ENCODE peak calls at places on chromosomes 13 and 19, in six cellular contexts. One of them, this sample, is unnamed.
A peak's percentile ranks its signal among the peaks of the same experiment; 100 is the strongest.

GRCh38 chr19:3358919-3359849 is 7.2 kb upstream of the NFIC start:
- DNase-seq in cardiac fibroblast: no peak
- DNase-seq in IMR-90: peak; percentile 51
- DNase-seq in stimulated activated CD4-positive, alpha-beta T cell treated with anti-CD3 and anti-CD28 coated beads, Interleukin-1b, Interleukin-23, amount 100 ng/mL, for 24 hours: peak; percentile 54
- DNase-seq in spleen: peak; percentile 93
- DNase-seq in nephron progenitor cell: peak; percentile 52
- DNase-seq in this sample: no peak

GRCh38 chr13:47413112-47413511 is 516.3 kb upstream of the HTR2A start:
- DNase-seq in stimulated activated CD4-positive, alpha-beta T cell treated with anti-CD3 and anti-CD28 coated beads, Interleukin-1b, Interleukin-23, amount 100 ng/mL, for 24 hours: no peak
- DNase-seq in cardiac fibroblast: no peak
- DNase-seq in spleen: no peak
- DNase-seq in IMR-90: peak; percentile 34
- DNase-seq in nephron progenitor cell: no peak
- DNase-seq in this sample: no peak

GRCh38 chr19:3366761-3367571 is 583 bp downstream of the NFIC start:
- DNase-seq in cardiac fibroblast: no peak
- DNase-seq in IMR-90: no peak
- DNase-seq in stimulated activated CD4-positive, alpha-beta T cell treated with anti-CD3 and anti-CD28 coated beads, Interleukin-1b, Interleukin-23, amount 100 ng/mL, for 24 hours: no peak
- DNase-seq in spleen: peak; percentile 84
- DNase-seq in nephron progenitor cell: peak; percentile 35
- DNase-seq in this sample: peak; percentile 45

GRCh38 chr19:45469835-45470146 is 2.0 kb downstream of the FOSB start:
- DNase-seq in IMR-90: no peak
- DNase-seq in stimulated activated CD4-positive, alpha-beta T cell treated with anti-CD3 and anti-CD28 coated beads, Interleukin-1b, Interleukin-23, amount 100 ng/mL, for 24 hours: peak; percentile 69
- DNase-seq in cardiac fibroblast: no peak
- DNase-seq in nephron progenitor cell: no peak
- DNase-seq in spleen: no peak
- DNase-seq in this sample: no peak

GRCh38 chr13:94656766-94657165 is 55.1 kb downstream of the GPR180 start:
- DNase-seq in cardiac fibroblast: peak; percentile 92
- DNase-seq in IMR-90: peak; percentile 99
- DNase-seq in nephron progenitor cell: no peak
- DNase-seq in stimulated activated CD4-positive, alpha-beta T cell treated with anti-CD3 and anti-CD28 coated beads, Interleukin-1b, Interleukin-23, amount 100 ng/mL, for 24 hours: no peak
- DNase-seq in spleen: no peak
- DNase-seq in this sample: no peak

GRCh38 chr13:43879323-43880181 is at the start of the genes CCDC122 and LACC1:
- DNase-seq in stimulated activated CD4-positive, alpha-beta T cell treated with anti-CD3 and anti-CD28 coated beads, Interleukin-1b, Interleukin-23, amount 100 ng/mL, for 24 hours: peak; percentile 69
- DNase-seq in IMR-90: peak; percentile 84
- DNase-seq in spleen: peak; percentile 97
- DNase-seq in cardiac fibroblast: peak; percentile 83
- DNase-seq in nephron progenitor cell: peak; percentile 78
- DNase-seq in this sample: peak; percentile 69

GRCh38 chr19:18274776-18275356 is 614 bp upstream of the IQCN start:
- DNase-seq in cardiac fibroblast: peak; percentile 90
- DNase-seq in nephron progenitor cell: no peak
- DNase-seq in spleen: peak; percentile 83
- DNase-seq in IMR-90: peak; percentile 89
- DNase-seq in stimulated activated CD4-positive, alpha-beta T cell treated with anti-CD3 and anti-CD28 coated beads, Interleukin-1b, Interleukin-23, amount 100 ng/mL, for 24 hours: no peak
- DNase-seq in this sample: no peak

GRCh38 chr19:41339936-41340335 is 13.8 kb downstream of the TGFB1 start:
- DNase-seq in stimulated activated CD4-positive, alpha-beta T cell treated with anti-CD3 and anti-CD28 coated beads, Interleukin-1b, Interleukin-23, amount 100 ng/mL, for 24 hours: no peak
- DNase-seq in nephron progenitor cell: no peak
- DNase-seq in cardiac fibroblast: no peak
- DNase-seq in spleen: no peak
- DNase-seq in IMR-90: peak; percentile 61
- DNase-seq in this sample: no peak

GRCh38 chr19:4393947-4394590 is 6.3 kb downstream of the SH3GL1 start:
- DNase-seq in stimulated activated CD4-positive, alpha-beta T cell treated with anti-CD3 and anti-CD28 coated beads, Interleukin-1b, Interleukin-23, amount 100 ng/mL, for 24 hours: no peak
- DNase-seq in spleen: no peak
- DNase-seq in IMR-90: no peak
- DNase-seq in nephron progenitor cell: no peak
- DNase-seq in cardiac fibroblast: no peak
- DNase-seq in this sample: no peak

GRCh38 chr19:51114087-51114714 is 6.0 kb upstream of the CTU1 start:
- DNase-seq in spleen: no peak
- DNase-seq in nephron progenitor cell: no peak
- DNase-seq in stimulated activated CD4-positive, alpha-beta T cell treated with anti-CD3 and anti-CD28 coated beads, Interleukin-1b, Interleukin-23, amount 100 ng/mL, for 24 hours: no peak
- DNase-seq in cardiac fibroblast: no peak
- DNase-seq in IMR-90: no peak
- DNase-seq in this sample: no peak

GRCh38 chr13:42272776-42273175 is 824 bp downstream of the AKAP11 start:
- DNase-seq in nephron progenitor cell: no peak
- DNase-seq in IMR-90: no peak
- DNase-seq in stimulated activated CD4-positive, alpha-beta T cell treated with anti-CD3 and anti-CD28 coated beads, Interleukin-1b, Interleukin-23, amount 100 ng/mL, for 24 hours: no peak
- DNase-seq in spleen: no peak
- DNase-seq in cardiac fibroblast: no peak
- DNase-seq in this sample: no peak

GRCh38 chr19:45331411-45331810 is 8.7 kb upstream of the CKM start:
- DNase-seq in IMR-90: no peak
- DNase-seq in nephron progenitor cell: no peak
- DNase-seq in spleen: no peak
- DNase-seq in stimulated activated CD4-positive, alpha-beta T cell treated with anti-CD3 and anti-CD28 coated beads, Interleukin-1b, Interleukin-23, amount 100 ng/mL, for 24 hours: no peak
- DNase-seq in cardiac fibroblast: no peak
- DNase-seq in this sample: peak; percentile 42

GRCh38 chr13:39892731-39893293 is 237.3 kb downstream of the COG6 start:
- DNase-seq in stimulated activated CD4-positive, alpha-beta T cell treated with anti-CD3 and anti-CD28 coated beads, Interleukin-1b, Interleukin-23, amount 100 ng/mL, for 24 hours: peak; percentile 10
- DNase-seq in nephron progenitor cell: no peak
- DNase-seq in cardiac fibroblast: peak; percentile 51
- DNase-seq in IMR-90: no peak
- DNase-seq in spleen: no peak
- DNase-seq in this sample: peak; percentile 70

GRCh38 chr13:53198017-53198416 is 169.4 kb downstream of the OLFM4 start:
- DNase-seq in spleen: no peak
- DNase-seq in stimulated activated CD4-positive, alpha-beta T cell treated with anti-CD3 and anti-CD28 coated beads, Interleukin-1b, Interleukin-23, amount 100 ng/mL, for 24 hours: no peak
- DNase-seq in cardiac fibroblast: no peak
- DNase-seq in nephron progenitor cell: no peak
- DNase-seq in IMR-90: no peak
- DNase-seq in this sample: peak; percentile 18

GRCh38 chr19:9306443-9306842 is 3.2 kb downstream of the ZNF699 start:
- DNase-seq in IMR-90: peak; percentile 76
- DNase-seq in stimulated activated CD4-positive, alpha-beta T cell treated with anti-CD3 and anti-CD28 coated beads, Interleukin-1b, Interleukin-23, amount 100 ng/mL, for 24 hours: no peak
- DNase-seq in cardiac fibroblast: peak; percentile 90
- DNase-seq in nephron progenitor cell: no peak
- DNase-seq in spleen: no peak
- DNase-seq in this sample: no peak

GRCh38 chr19:52248256-52248655 is 21.1 kb upstream of the ZNF766 start:
- DNase-seq in stimulated activated CD4-positive, alpha-beta T cell treated with anti-CD3 and anti-CD28 coated beads, Interleukin-1b, Interleukin-23, amount 100 ng/mL, for 24 hours: peak; percentile 41
- DNase-seq in spleen: peak; percentile 77
- DNase-seq in IMR-90: peak; percentile 33
- DNase-seq in nephron progenitor cell: peak; percentile 6
- DNase-seq in cardiac fibroblast: peak; percentile 69
- DNase-seq in this sample: peak; percentile 24

GRCh38 chr19:38900220-38900629 is 456 bp downstream of the NFKBIB start:
- DNase-seq in stimulated activated CD4-positive, alpha-beta T cell treated with anti-CD3 and anti-CD28 coated beads, Interleukin-1b, Interleukin-23, amount 100 ng/mL, for 24 hours: no peak
- DNase-seq in spleen: no peak
- DNase-seq in IMR-90: no peak
- DNase-seq in nephron progenitor cell: no peak
- DNase-seq in cardiac fibroblast: no peak
- DNase-seq in this sample: no peak

GRCh38 chr19:17240062-17240854 is 5.5 kb downstream of the NR2F6 start:
- DNase-seq in IMR-90: no peak
- DNase-seq in stimulated activated CD4-positive, alpha-beta T cell treated with anti-CD3 and anti-CD28 coated beads, Interleukin-1b, Interleukin-23, amount 100 ng/mL, for 24 hours: no peak
- DNase-seq in spleen: no peak
- DNase-seq in cardiac fibroblast: no peak
- DNase-seq in nephron progenitor cell: no peak
- DNase-seq in this sample: peak; percentile 67

GRCh38 chr13:102035969-102036368 is 365.9 kb downstream of the FGF14 start:
- DNase-seq in stimulated activated CD4-positive, alpha-beta T cell treated with anti-CD3 and anti-CD28 coated beads, Interleukin-1b, Interleukin-23, amount 100 ng/mL, for 24 hours: no peak
- DNase-seq in spleen: no peak
- DNase-seq in IMR-90: no peak
- DNase-seq in cardiac fibroblast: no peak
- DNase-seq in nephron progenitor cell: no peak
- DNase-seq in this sample: no peak

GRCh38 chr19:8085606-8086464 is 33.3 kb downstream of the CCL25 start:
- DNase-seq in nephron progenitor cell: peak; percentile 31
- DNase-seq in cardiac fibroblast: no peak
- DNase-seq in spleen: no peak
- DNase-seq in stimulated activated CD4-positive, alpha-beta T cell treated with anti-CD3 and anti-CD28 coated beads, Interleukin-1b, Interleukin-23, amount 100 ng/mL, for 24 hours: no peak
- DNase-seq in IMR-90: no peak
- DNase-seq in this sample: peak; percentile 9

GRCh38 chr19:11382898-11383705 is 1.0 kb downstream of the EPOR start:
- DNase-seq in spleen: peak; percentile 91
- DNase-seq in stimulated activated CD4-positive, alpha-beta T cell treated with anti-CD3 and anti-CD28 coated beads, Interleukin-1b, Interleukin-23, amount 100 ng/mL, for 24 hours: no peak
- DNase-seq in nephron progenitor cell: peak; percentile 62
- DNase-seq in IMR-90: no peak
- DNase-seq in cardiac fibroblast: peak; percentile 27
- DNase-seq in this sample: peak; percentile 65

GRCh38 chr13:28349901-28350654 is 144.8 kb downstream of the FLT1 start:
- DNase-seq in stimulated activated CD4-positive, alpha-beta T cell treated with anti-CD3 and anti-CD28 coated beads, Interleukin-1b, Interleukin-23, amount 100 ng/mL, for 24 hours: no peak
- DNase-seq in nephron progenitor cell: no peak
- DNase-seq in spleen: no peak
- DNase-seq in IMR-90: no peak
- DNase-seq in cardiac fibroblast: no peak
- DNase-seq in this sample: peak; percentile 88

GRCh38 chr19:42176990-42177685 is 40.3 kb downstream of the DEDD2 start:
- DNase-seq in IMR-90: peak; percentile 76
- DNase-seq in spleen: peak; percentile 95
- DNase-seq in stimulated activated CD4-positive, alpha-beta T cell treated with anti-CD3 and anti-CD28 coated beads, Interleukin-1b, Interleukin-23, amount 100 ng/mL, for 24 hours: peak; percentile 74
- DNase-seq in nephron progenitor cell: peak; percentile 88
- DNase-seq in cardiac fibroblast: peak; percentile 74
- DNase-seq in this sample: peak; percentile 94

GRCh38 chr19:13748169-13748884 is 16.0 kb upstream of the MRI1 start:
- DNase-seq in nephron progenitor cell: no peak
- DNase-seq in IMR-90: peak; percentile 74
- DNase-seq in spleen: no peak
- DNase-seq in cardiac fibroblast: peak; percentile 65
- DNase-seq in stimulated activated CD4-positive, alpha-beta T cell treated with anti-CD3 and anti-CD28 coated beads, Interleukin-1b, Interleukin-23, amount 100 ng/mL, for 24 hours: no peak
- DNase-seq in this sample: no peak